ENCODE peak calls at places on chromosomes 11 and 22, in eight cellular contexts. W is gastrocnemius medialis; T is CD8-positive, alpha-beta memory T cell; I is A549; R is right cardiac atrium; V is neural progenitor cell; S is small intestine; P is cardiac muscle cell. U is an unnamed sample. For H3K4me1, the result is how much of the 10 kb centered on the place peaks cover.

GRCh38 chr11:119856681-119857485 is 127.9 kb upstream of the NECTIN1 start:
- DNase-seq in I (no peak), W (no peak), V (peak), R (no peak), T (no peak), P (no peak), S (no peak), U (no peak)

GRCh38 chr22:44325718-44326548 is 13.2 kb upstream of the SHISAL1 start:
- DNase-seq in T (no peak), I (no peak), P (peak), R (no peak), S (peak), V (peak), W (no peak), U (no peak)

GRCh38 chr11:19080579-19080993 is 20.1 kb upstream of the MRGPRX2 start:
- DNase-seq in W (no peak), I (no peak), R (peak), T (no peak), P (peak), S (no peak), V (no peak), U (no peak)

GRCh38 chr11:77406396-77406795 is 67.5 kb downstream of the PAK1 start:
- DNase-seq in S (no peak), T (no peak), W (no peak), I (no peak), P (no peak), R (no peak), V (no peak), U (no peak)

GRCh38 chr11:64132388-64132771 is 33.5 kb downstream of the MACROD1 start:
- DNase-seq in R (no peak), S (no peak), P (no peak), W (no peak), V (no peak), T (no peak), I (no peak), U (no peak)

GRCh38 chr22:31681625-31682345 is 19.8 kb upstream of the PISD start:
- DNase-seq in T (peak), I (no peak), S (no peak), V (no peak), P (peak), W (no peak), R (no peak), U (no peak)

GRCh38 chr11:73200256-73200655 is 17.8 kb upstream of the P2RY2 start:
- DNase-seq in P (no peak), R (no peak), S (no peak), T (no peak), I (no peak), V (peak), W (no peak), U (no peak)

GRCh38 chr22:21041937-21042336 is 3.8 kb upstream of the LRRC74B start:
- DNase-seq in V (no peak), P (no peak), R (no peak), T (no peak), S (no peak), W (no peak), I (no peak), U (no peak)

GRCh38 chr11:87445002-87445401 is 407.3 kb downstream of the TMEM135 start:
- DNase-seq in S (no peak), R (no peak), W (no peak), I (no peak), P (no peak), T (no peak), V (no peak), U (no peak)

GRCh38 chr11:33699515-33700424 is 856 bp downstream of the C11orf91 start:
- DNase-seq in W (no peak), R (peak), P (no peak), S (peak), T (no peak), I (no peak), V (no peak), U (peak)
- H3K4me1 ChIP-seq in W (under half), R (under half), P (under half), S (under half), T (under half), I (half or more), V (under half), U (under half)

GRCh38 chr11:67586568-67587250 is 3.1 kb downstream of the GSTP1 start:
- DNase-seq in W (no peak), S (no peak), V (no peak), P (no peak), I (no peak), T (no peak), R (no peak), U (no peak)
- H3K4me3 ChIP-seq in W (no peak), S (no peak), V (no peak), P (no peak), I (no peak), T (no peak), R (no peak), U (no peak)

GRCh38 chr11:26493616-26494015 is 78.4 kb downstream of the MUC15 start:
- DNase-seq in V (peak), W (no peak), P (no peak), I (no peak), S (no peak), T (no peak), R (no peak), U (no peak)

GRCh38 chr11:26490546-26490945 is 81.5 kb downstream of the MUC15 start:
- DNase-seq in I (no peak), W (no peak), P (no peak), V (no peak), T (no peak), S (no peak), R (no peak), U (no peak)
- H3K4me1 ChIP-seq in I (under half), W (under half), P (under half), V (under half), T (under half), S (under half), R (under half), U (under half)

GRCh38 chr11:65899356-65900124 is 648 bp downstream of the FOSL1 start:
- DNase-seq in W (no peak), S (peak), V (peak), P (peak), R (peak), I (peak), T (peak), U (peak)

GRCh38 chr11:65898656-65899355 is 1.4 kb downstream of the FOSL1 start:
- DNase-seq in R (no peak), I (no peak), P (no peak), T (no peak), W (no peak), V (no peak), S (no peak), U (no peak)

GRCh38 chr11:65900125-65900898 is at the start of gene FOSL1:
- DNase-seq in S (peak), T (peak), P (peak), R (peak), W (peak), V (peak), I (peak), U (peak)

GRCh38 chr11:65903068-65903481 is 2.9 kb upstream of the FOSL1 start:
- DNase-seq in V (peak), W (no peak), P (peak), T (no peak), R (no peak), S (no peak), I (peak), U (no peak)

DNA sequence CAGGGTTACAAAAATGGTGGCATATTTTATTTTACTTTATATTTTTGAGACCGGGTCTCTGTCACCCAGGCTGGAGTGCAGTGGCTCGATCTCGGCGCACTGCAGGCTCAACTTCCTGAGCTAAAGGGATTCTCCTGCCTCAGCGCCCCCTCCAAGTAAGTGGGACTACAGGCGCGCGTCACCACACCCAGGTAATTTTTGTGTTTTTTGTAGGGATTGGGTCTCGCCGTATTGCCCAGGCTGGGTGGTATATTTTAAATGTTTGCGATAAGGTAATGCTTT is 652 bp upstream of the FOSL1 start:
- DNase-seq in I (no peak), W (no peak), V (no peak), P (no peak), S (no peak), T (no peak), R (no peak), U (no peak)
- H3K4me3 ChIP-seq in I (peak), W (peak), V (peak), P (peak), S (no peak), T (no peak), R (peak), U (peak)

U was measured in heart right ventricle.